ENCODE peak calls at places on chromosomes 3 and 15, in eight cellular contexts. V is ovary, H is Peyer's patch, K is HepG2, S is lower leg skin, D is NB4, P is sigmoid colon, I is heart left ventricle. W is an unnamed sample.

GRCh38 chr3:69425249-69425648 is 39.4 kb upstream of the FRMD4B start:
- DNase-seq in I (peak), V (no peak), S (no peak), D (peak), P (no peak), K (peak), H (peak), W (peak)

GRCh38 chr3:71725279-71725991 is at the start of gene EIF4E3:
- DNase-seq in K (no peak), D (peak), S (no peak), P (peak), I (peak), V (peak), H (peak), W (peak)

GRCh38 chr15:70264014-70264492 is 166.3 kb upstream of the TLE3 start:
- DNase-seq in V (peak), D (peak), K (no peak), H (no peak), I (no peak), P (peak), S (no peak), W (no peak)

GRCh38 chr15:82056900-82057825 is 11.3 kb upstream of the MEX3B start:
- DNase-seq in V (no peak), P (no peak), H (no peak), K (no peak), D (no peak), S (no peak), I (no peak), W (no peak)

GRCh38 chr15:52100807-52101206 is 11.8 kb downstream of the BCL2L10 start:
- DNase-seq in S (peak), V (peak), P (peak), K (no peak), I (peak), H (peak), D (peak), W (no peak)

GRCh38 chr15:91186892-91187644 is 87.0 kb downstream of the SV2B start:
- DNase-seq in V (no peak), H (no peak), D (peak), P (no peak), I (no peak), S (no peak), K (peak), W (no peak)

GRCh38 chr3:189937302-189938255 is 183.1 kb downstream of the P3H2 start:
- DNase-seq in I (no peak), P (no peak), H (no peak), D (no peak), S (no peak), V (no peak), K (no peak), W (peak)

GRCh38 chr3:188947983-188948657 is 223.7 kb upstream of the TPRG1 start:
- DNase-seq in S (peak), P (peak), H (peak), I (peak), D (no peak), K (no peak), V (peak), W (peak)

GRCh38 chr15:61796056-61796455 is 264.2 kb downstream of the VPS13C start:
- DNase-seq in D (no peak), V (no peak), H (no peak), S (no peak), K (no peak), I (no peak), P (no peak), W (no peak)

GRCh38 chr15:75733761-75734651 is 21.4 kb upstream of the CSPG4 start:
- DNase-seq in V (peak), H (no peak), K (no peak), P (no peak), S (no peak), I (no peak), D (no peak), W (no peak)

DNA sequence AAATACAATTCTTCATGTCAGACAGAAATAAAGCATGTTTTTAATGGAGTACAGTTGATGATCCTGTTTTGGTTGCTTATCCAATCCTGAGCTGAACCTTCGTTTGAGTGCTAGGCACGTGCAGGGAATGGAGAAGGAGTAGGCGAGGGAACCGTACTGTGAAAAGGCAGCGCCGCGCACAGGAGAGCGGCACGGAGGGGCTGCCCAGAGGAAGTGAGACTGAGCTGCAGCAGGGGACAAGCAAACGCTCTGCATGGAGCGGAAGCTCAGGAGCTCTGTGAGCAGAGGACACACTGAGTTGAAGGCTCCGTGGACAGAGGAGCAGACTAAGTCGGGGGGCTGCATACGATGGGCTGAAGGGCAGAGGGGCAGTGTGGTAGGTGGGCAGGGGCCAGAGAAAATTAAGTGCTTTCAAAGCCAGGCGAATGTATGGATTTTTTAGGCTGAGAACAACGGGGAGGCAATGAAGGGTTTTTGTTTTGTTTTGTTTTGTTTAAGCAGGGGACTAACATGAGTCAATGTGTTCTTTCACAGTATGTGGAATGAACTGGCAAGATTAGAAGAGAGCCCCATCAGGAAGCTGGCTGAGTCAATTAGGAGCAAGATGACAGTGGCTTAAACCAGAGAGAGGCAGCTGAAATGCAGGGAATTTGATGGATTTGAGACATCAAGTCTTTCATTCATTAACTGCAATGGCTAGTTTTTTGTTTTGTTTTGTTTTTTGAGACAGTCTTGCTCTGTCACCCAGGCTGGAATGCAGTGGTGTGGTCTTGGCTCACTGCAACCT is 23.8 kb upstream of the TM2D3 start:
- DNase-seq in I (no peak), S (no peak), P (no peak), V (no peak), K (no peak), H (peak), D (no peak), W (peak)
- TF ChIP-seq POLR2A in I (no peak), S (no peak), P (no peak), V (no peak), K (no peak), H (no peak), D (no peak), W (no peak)

GRCh38 chr15:88625943-88626741 is 5.0 kb downstream of the AEN start:
- DNase-seq in S (no peak), I (no peak), K (no peak), H (no peak), P (peak), D (no peak), V (no peak), W (no peak)
- TF ChIP-seq POLR2A in S (no peak), I (no peak), K (no peak), H (no peak), P (no peak), D (no peak), V (no peak), W (no peak)

DNA sequence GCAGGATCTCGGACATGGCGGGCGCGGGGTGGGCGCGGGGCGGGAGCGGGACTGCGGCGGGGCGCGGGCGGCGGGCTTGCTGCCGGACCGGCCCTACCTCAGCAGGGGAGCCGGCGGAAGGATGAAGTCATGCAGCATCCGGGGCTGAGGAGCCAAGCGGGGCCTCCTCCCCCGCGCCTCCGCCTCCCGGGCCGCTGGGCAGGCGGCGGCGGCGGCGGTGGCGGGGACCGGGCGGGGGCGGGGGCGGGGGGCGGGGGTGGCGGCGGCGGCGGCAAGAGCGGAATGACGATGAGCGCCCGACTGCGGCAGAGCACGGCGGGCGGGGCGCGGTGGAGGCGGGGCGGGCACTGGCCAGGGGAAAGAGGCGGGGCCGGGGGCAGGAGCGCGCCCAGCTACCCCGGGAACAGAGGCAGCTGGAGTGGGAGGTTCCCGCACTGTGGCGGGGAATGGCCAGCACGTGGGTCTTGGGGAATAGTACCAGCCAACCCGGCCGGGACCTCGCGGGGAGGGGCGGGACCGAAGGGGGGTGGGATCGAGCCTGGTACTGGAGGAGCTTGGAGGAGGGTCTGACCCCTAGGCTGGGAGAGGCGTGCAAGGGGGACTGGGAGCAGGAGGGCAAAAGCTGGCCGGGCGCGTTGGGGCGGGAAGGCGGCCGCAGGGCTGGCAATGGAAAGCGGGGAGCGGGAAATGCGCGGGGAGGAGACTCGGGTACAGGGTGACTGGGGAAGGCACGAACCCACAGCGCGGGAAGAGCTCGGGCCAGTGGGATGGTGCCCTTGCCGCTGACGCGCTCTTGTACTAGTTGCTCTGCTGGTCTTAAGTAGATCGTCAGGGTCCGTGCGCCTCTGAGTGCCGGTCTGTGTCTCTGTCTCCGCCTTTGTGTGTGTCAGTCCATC is at the start of gene CAMK2N2:
- DNase-seq in S (no peak), I (no peak), D (peak), P (no peak), K (peak), H (peak), V (peak), W (peak)
- TF ChIP-seq POLR2A in S (no peak), I (no peak), D (no peak), P (no peak), K (no peak), H (no peak), V (no peak), W (no peak)

DNA sequence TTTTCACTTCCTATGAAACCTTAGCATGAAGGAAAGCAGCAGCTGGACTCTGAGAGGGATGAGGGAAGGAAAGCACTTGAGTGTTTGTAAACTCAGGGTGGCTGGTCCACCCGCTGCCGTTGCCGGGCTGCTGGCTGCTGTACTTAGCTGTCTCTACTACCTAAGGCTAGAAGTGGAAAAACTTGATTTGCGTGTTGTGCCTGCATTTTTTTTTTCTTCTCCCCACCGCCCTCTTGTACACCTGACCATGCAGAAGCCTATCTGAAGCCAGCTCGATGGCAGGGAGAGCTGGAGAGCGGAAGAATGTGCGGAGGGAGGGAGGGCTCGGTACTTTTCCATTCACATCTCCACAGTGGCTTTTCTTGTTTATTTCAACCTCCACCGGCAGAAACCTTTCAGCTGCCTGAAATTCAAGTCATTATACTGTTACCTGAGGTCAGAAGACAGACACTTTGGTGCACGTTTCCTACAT is 4.8 kb upstream of the BCL6 start:
- DNase-seq in I (peak), H (peak), K (peak), S (no peak), P (peak), D (no peak), V (peak), W (peak)
- TF ChIP-seq POLR2A in I (peak), H (peak), K (peak), S (no peak), P (no peak), D (no peak), V (no peak), W (no peak)

DNA sequence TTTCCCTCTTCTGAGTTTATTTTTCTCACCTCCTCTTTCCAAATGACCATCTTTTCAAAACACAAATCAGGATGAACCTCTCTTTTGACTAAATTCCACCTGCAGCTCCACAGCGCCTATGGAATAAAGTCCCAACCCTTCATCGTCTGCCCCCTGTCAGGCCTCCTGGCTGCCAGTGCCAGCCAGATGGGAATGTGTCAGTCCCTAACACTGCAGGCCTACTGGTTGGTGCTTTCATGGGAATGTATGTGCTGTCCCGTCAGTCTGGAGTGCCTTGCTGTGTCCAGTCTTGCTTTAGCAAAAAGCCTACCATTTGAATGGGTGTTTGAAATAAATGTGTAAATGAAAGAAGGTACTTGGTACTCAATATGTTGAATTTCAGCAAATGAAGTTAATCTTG is 310.1 kb downstream of the THSD4 start:
- DNase-seq in P (no peak), V (no peak), S (no peak), H (no peak), K (no peak), I (no peak), D (no peak), W (no peak)
- TF ChIP-seq POLR2A in P (no peak), V (no peak), S (no peak), H (no peak), K (no peak), I (no peak), D (no peak), W (no peak)

DNA sequence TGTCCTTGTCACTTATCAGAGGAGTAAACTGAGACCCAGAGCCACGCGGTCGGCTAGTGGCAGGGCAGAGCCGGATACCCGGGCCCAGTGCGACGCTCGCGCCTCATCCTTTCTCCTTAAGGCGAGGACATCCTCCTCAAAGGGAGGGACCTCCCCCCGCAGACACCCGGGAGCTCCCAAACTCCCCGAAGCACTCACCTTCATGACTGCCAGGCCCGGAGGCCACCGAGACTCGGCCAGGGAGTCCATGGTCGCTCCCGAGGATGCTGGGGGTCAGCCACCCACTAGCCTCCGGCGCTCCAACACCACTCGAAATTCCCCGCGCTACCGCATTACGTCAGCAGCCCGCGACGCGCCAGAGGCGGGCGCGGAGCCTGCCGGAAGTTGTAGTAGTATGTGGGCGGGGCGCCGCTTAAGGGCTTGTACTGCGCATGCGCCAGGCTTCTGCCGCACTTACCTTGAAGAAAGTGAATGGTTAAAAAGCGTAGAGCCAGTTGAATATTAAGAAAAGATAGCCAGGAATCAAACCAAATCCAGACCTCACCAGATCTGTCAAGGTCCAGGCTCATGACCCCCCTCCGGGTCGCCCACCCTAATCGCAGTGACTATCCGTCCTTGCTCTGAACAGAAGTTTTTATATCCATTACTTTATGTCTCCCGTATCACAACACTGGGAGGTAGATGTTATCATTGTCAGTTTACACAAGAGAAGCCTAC is at the start of gene RAD18:
- DNase-seq in H (peak), I (peak), V (peak), S (peak), D (peak), P (peak), K (peak), W (peak)
- TF ChIP-seq POLR2A in H (peak), I (peak), V (no peak), S (no peak), D (peak), P (no peak), K (peak), W (peak)

GRCh38 chr3:44685128-44685800 is 27.2 kb upstream of the ZNF502 start:
- DNase-seq in K (no peak), D (peak), H (peak), S (peak), V (peak), P (peak), I (peak), W (no peak)
- TF ChIP-seq POLR2A in K (no peak), D (no peak), H (no peak), S (no peak), V (no peak), P (no peak), I (peak), W (no peak)